ENCODE peak calls at places on chromosomes 7 and 10, in eight cellular contexts. F is KG1; A is heart left ventricle; G is left cardiac atrium; U is occipital lobe; N is mammary epithelial cell; M is stimulated activated CD8-positive, alpha-beta memory T cell treated with anti-CD3 and anti-CD28 coated beads, Interleukin-4, amount 100 ng/mL, for 24 hours; D is cardiac fibroblast. W is an unnamed sample.

GRCh38 chr7:54978364-54979116 is 40.3 kb upstream of the EGFR start:
- DNase-seq in F (no peak), A (no peak), G (no peak), U (no peak), N (no peak), M (no peak), D (no peak), W (no peak)

GRCh38 chr10:117543999-117544728 is 1.6 kb downstream of the EMX2 start:
- DNase-seq in F (no peak), A (no peak), G (no peak), U (no peak), N (no peak), M (no peak), D (no peak), W (peak)

GRCh38 chr10:101295266-101295665 is 58.7 kb upstream of the BTRC start:
- DNase-seq in F (no peak), A (no peak), G (no peak), U (no peak), N (no peak), M (no peak), D (no peak), W (no peak)

GRCh38 chr7:6128205-6128604 is 97.0 kb downstream of the ANKRD61 start:
- DNase-seq in F (no peak), A (no peak), G (no peak), U (no peak), N (no peak), M (no peak), D (no peak), W (no peak)

GRCh38 chr7:1142051-1142635 is 17.9 kb downstream of the ZFAND2A start:
- DNase-seq in F (no peak), A (no peak), G (no peak), U (no peak), N (no peak), M (no peak), D (no peak), W (no peak)

GRCh38 chr7:157603005-157603404 is 266.2 kb downstream of the DNAJB6 start:
- DNase-seq in F (no peak), A (no peak), G (no peak), U (no peak), N (no peak), M (no peak), D (no peak), W (no peak)

GRCh38 chr10:83274088-83274487 is 865.2 kb upstream of the GHITM start:
- DNase-seq in F (no peak), A (no peak), G (no peak), U (no peak), N (peak), M (no peak), D (no peak), W (no peak)

GRCh38 chr7:77866791-77867190 is 68.2 kb downstream of the PHTF2 start:
- DNase-seq in F (no peak), A (no peak), G (no peak), U (no peak), N (peak), M (no peak), D (peak), W (no peak)

GRCh38 chr10:17009228-17009700 is 120.3 kb downstream of the CUBN start:
- DNase-seq in F (no peak), A (no peak), G (no peak), U (no peak), N (peak), M (no peak), D (peak), W (no peak)

GRCh38 chr7:69419928-69420327 is 178.3 kb upstream of the AUTS2 start:
- DNase-seq in F (no peak), A (no peak), G (no peak), U (no peak), N (no peak), M (no peak), D (no peak), W (no peak)

GRCh38 chr10:103540722-103541121 is 47.2 kb downstream of the NEURL1 start:
- DNase-seq in F (no peak), A (no peak), G (no peak), U (no peak), N (peak), M (no peak), D (peak), W (no peak)

GRCh38 chr10:112701528-112702295 is 248.3 kb upstream of the TCF7L2 start:
- DNase-seq in F (no peak), A (no peak), G (no peak), U (no peak), N (no peak), M (no peak), D (peak), W (no peak)

GRCh38 chr7:18552311-18552916 is 56.9 kb downstream of the HDAC9 start:
- DNase-seq in F (no peak), A (no peak), G (no peak), U (no peak), N (no peak), M (no peak), D (no peak), W (no peak)

GRCh38 chr7:87204933-87205332 is 14.6 kb downstream of the TMEM243 start:
- DNase-seq in F (no peak), A (no peak), G (no peak), U (no peak), N (no peak), M (no peak), D (no peak), W (no peak)

GRCh38 chr7:51455513-51455912 is 138.9 kb upstream of the COBL start:
- DNase-seq in F (no peak), A (no peak), G (no peak), U (no peak), N (no peak), M (no peak), D (no peak), W (no peak)

GRCh38 chr10:94490789-94491039 is 54.9 kb upstream of the HELLS start:
- DNase-seq in F (no peak), A (no peak), G (no peak), U (no peak), N (no peak), M (no peak), D (no peak), W (no peak)

GRCh38 chr7:106176414-106177294 is 64.5 kb upstream of the SYPL1 start:
- DNase-seq in F (no peak), A (peak), G (peak), U (peak), N (peak), M (peak), D (peak), W (peak)

GRCh38 chr10:74006269-74006668 is 8.4 kb downstream of the VCL start:
- DNase-seq in F (no peak), A (no peak), G (no peak), U (no peak), N (no peak), M (no peak), D (no peak), W (no peak)

GRCh38 chr10:1515121-1515779 is 222.1 kb downstream of the ADARB2 start:
- DNase-seq in F (no peak), A (no peak), G (no peak), U (no peak), N (no peak), M (no peak), D (no peak), W (no peak)

GRCh38 chr7:52129278-52129677 is 812.7 kb upstream of the COBL start:
- DNase-seq in F (no peak), A (no peak), G (no peak), U (no peak), N (no peak), M (no peak), D (no peak), W (no peak)

GRCh38 chr10:28975891-28976471 is 298.7 kb downstream of the BAMBI start:
- DNase-seq in F (no peak), A (no peak), G (peak), U (no peak), N (no peak), M (no peak), D (peak), W (no peak)

GRCh38 chr7:66556549-66557213 is 72.0 kb upstream of the KCTD7 start:
- DNase-seq in F (no peak), A (no peak), G (no peak), U (no peak), N (no peak), M (no peak), D (no peak), W (no peak)

GRCh38 chr7:121337398-121337797 is 8.6 kb downstream of the WNT16 start:
- DNase-seq in F (no peak), A (no peak), G (no peak), U (no peak), N (no peak), M (no peak), D (peak), W (no peak)

GRCh38 chr10:66151346-66151745 is 774.5 kb upstream of the LRRTM3 start:
- DNase-seq in F (no peak), A (no peak), G (no peak), U (no peak), N (peak), M (no peak), D (peak), W (no peak)

GRCh38 chr7:158410720-158411119 is 176.9 kb downstream of the PTPRN2 start:
- DNase-seq in F (no peak), A (no peak), G (no peak), U (no peak), N (no peak), M (no peak), D (no peak), W (no peak)

W was measured in HuH-7.